ENCODE peak calls at places on chromosome 7, in five cellular contexts. One of them, this sample, is unnamed.
A peak's percentile ranks its signal among the peaks of the same experiment; 100 is the strongest.

GRCh38 chr7:107993879-107994278 is 9.1 kb downstream of the LAMB1 start:
- DNase-seq in tibial artery: no peak
- DNase-seq in transverse colon: peak; percentile 59
- DNase-seq in upper lobe of right lung: no peak
- DNase-seq in CD8-positive, alpha-beta T cell: no peak
- DNase-seq in this sample: no peak

GRCh38 chr7:71775648-71776047 is 636.5 kb downstream of the CALN1 start:
- DNase-seq in upper lobe of right lung: no peak
- DNase-seq in transverse colon: no peak
- DNase-seq in tibial artery: no peak
- DNase-seq in CD8-positive, alpha-beta T cell: no peak
- DNase-seq in this sample: no peak

GRCh38 chr7:106720641-106721040 is 59.7 kb upstream of the CCDC71L start:
- DNase-seq in upper lobe of right lung: no peak
- DNase-seq in tibial artery: no peak
- DNase-seq in CD8-positive, alpha-beta T cell: no peak
- DNase-seq in transverse colon: no peak
- DNase-seq in this sample: no peak

GRCh38 chr7:134593530-134594392 is 44.9 kb downstream of the AKR1B15 start:
- DNase-seq in CD8-positive, alpha-beta T cell: no peak
- DNase-seq in tibial artery: peak; percentile 79
- DNase-seq in upper lobe of right lung: no peak
- DNase-seq in transverse colon: peak; percentile 41
- DNase-seq in this sample: peak; percentile 87

GRCh38 chr7:116433246-116433645 is 66.3 kb upstream of the CAV2 start:
- DNase-seq in transverse colon: no peak
- DNase-seq in tibial artery: no peak
- DNase-seq in upper lobe of right lung: no peak
- DNase-seq in CD8-positive, alpha-beta T cell: no peak
- DNase-seq in this sample: no peak

GRCh38 chr7:7236041-7236440 is 53.7 kb downstream of the C1GALT1 start:
- DNase-seq in CD8-positive, alpha-beta T cell: no peak
- DNase-seq in upper lobe of right lung: no peak
- DNase-seq in transverse colon: no peak
- DNase-seq in tibial artery: no peak
- DNase-seq in this sample: no peak

GRCh38 chr7:150413640-150414081 is 34.5 kb downstream of the ZNF775 start:
- DNase-seq in transverse colon: no peak
- DNase-seq in CD8-positive, alpha-beta T cell: no peak
- DNase-seq in tibial artery: no peak
- DNase-seq in upper lobe of right lung: no peak
- DNase-seq in this sample: no peak

GRCh38 chr7:6705959-6706665 is 635 bp downstream of the ZNF12 start:
- DNase-seq in CD8-positive, alpha-beta T cell: peak; percentile 9
- DNase-seq in tibial artery: no peak
- DNase-seq in upper lobe of right lung: peak; percentile 77
- DNase-seq in transverse colon: peak; percentile 16
- DNase-seq in this sample: peak; percentile 57

GRCh38 chr7:157017149-157017548 is 6.7 kb upstream of the MNX1 start:
- DNase-seq in CD8-positive, alpha-beta T cell: no peak
- DNase-seq in transverse colon: no peak
- DNase-seq in tibial artery: no peak
- DNase-seq in upper lobe of right lung: peak; percentile 29
- DNase-seq in this sample: no peak

GRCh38 chr7:1639071-1639470 is 31.0 kb upstream of the ELFN1 start:
- DNase-seq in upper lobe of right lung: peak; percentile 51
- DNase-seq in CD8-positive, alpha-beta T cell: no peak
- DNase-seq in transverse colon: no peak
- DNase-seq in tibial artery: no peak
- DNase-seq in this sample: no peak

GRCh38 chr7:1640376-1641172 is 29.5 kb upstream of the ELFN1 start:
- DNase-seq in upper lobe of right lung: no peak
- DNase-seq in CD8-positive, alpha-beta T cell: no peak
- DNase-seq in tibial artery: no peak
- DNase-seq in transverse colon: no peak
- DNase-seq in this sample: no peak

GRCh38 chr7:1639578-1640175 is 30.4 kb upstream of the ELFN1 start:
- DNase-seq in tibial artery: no peak
- DNase-seq in CD8-positive, alpha-beta T cell: no peak
- DNase-seq in upper lobe of right lung: peak; percentile 39
- DNase-seq in transverse colon: no peak
- DNase-seq in this sample: peak; percentile 35

GRCh38 chr7:1637155-1637554 is 32.9 kb upstream of the ELFN1 start:
- DNase-seq in CD8-positive, alpha-beta T cell: no peak
- DNase-seq in upper lobe of right lung: no peak
- DNase-seq in tibial artery: no peak
- DNase-seq in transverse colon: no peak
- DNase-seq in this sample: no peak

GRCh38 chr7:1638113-1638726 is 31.9 kb upstream of the ELFN1 start:
- DNase-seq in upper lobe of right lung: no peak
- DNase-seq in CD8-positive, alpha-beta T cell: no peak
- DNase-seq in tibial artery: no peak
- DNase-seq in transverse colon: no peak
- DNase-seq in this sample: no peak
- H3K27me3 ChIP-seq in upper lobe of right lung: peaks cover 6% of the 10 kb centered on the region
- H3K27me3 ChIP-seq in CD8-positive, alpha-beta T cell: no peaks in the 10 kb centered on the region
- H3K27me3 ChIP-seq in tibial artery: no peaks in the 10 kb centered on the region
- H3K27me3 ChIP-seq in transverse colon: peaks cover 12% of the 10 kb centered on the region
- H3K27me3 ChIP-seq in this sample: no peaks in the 10 kb centered on the region

GRCh38 chr7:73507556-73507955 is 14.5 kb downstream of the BAZ1B start:
- DNase-seq in transverse colon: no peak
- DNase-seq in upper lobe of right lung: no peak
- DNase-seq in tibial artery: no peak
- DNase-seq in CD8-positive, alpha-beta T cell: no peak
- DNase-seq in this sample: no peak

GRCh38 chr7:73504017-73504416 is 18.1 kb downstream of the BAZ1B start:
- DNase-seq in tibial artery: no peak
- DNase-seq in transverse colon: no peak
- DNase-seq in CD8-positive, alpha-beta T cell: no peak
- DNase-seq in upper lobe of right lung: no peak
- DNase-seq in this sample: no peak

GRCh38 chr7:73504920-73505319 is 17.2 kb downstream of the BAZ1B start:
- DNase-seq in upper lobe of right lung: no peak
- DNase-seq in CD8-positive, alpha-beta T cell: no peak
- DNase-seq in tibial artery: no peak
- DNase-seq in transverse colon: no peak
- DNase-seq in this sample: no peak

GRCh38 chr7:73503229-73503628 is 18.9 kb downstream of the BAZ1B start:
- DNase-seq in upper lobe of right lung: no peak
- DNase-seq in tibial artery: no peak
- DNase-seq in CD8-positive, alpha-beta T cell: no peak
- DNase-seq in transverse colon: no peak
- DNase-seq in this sample: no peak
- H3K4me3 ChIP-seq in upper lobe of right lung: no peak overlapping the region
- H3K4me3 ChIP-seq in tibial artery: no peak overlapping the region
- H3K4me3 ChIP-seq in CD8-positive, alpha-beta T cell: no peak overlapping the region
- H3K4me3 ChIP-seq in transverse colon: no peak overlapping the region
- H3K4me3 ChIP-seq in this sample: no peak overlapping the region

GRCh38 chr7:27400168-27400567 is 157.6 kb downstream of the EVX1 start:
- DNase-seq in tibial artery: no peak
- DNase-seq in upper lobe of right lung: no peak
- DNase-seq in transverse colon: no peak
- DNase-seq in CD8-positive, alpha-beta T cell: no peak
- DNase-seq in this sample: no peak
- H3K4me1 ChIP-seq in tibial artery: no peaks in the 10 kb centered on the region
- H3K4me1 ChIP-seq in upper lobe of right lung: peaks cover 2% of the 10 kb centered on the region
- H3K4me1 ChIP-seq in transverse colon: no peaks in the 10 kb centered on the region
- H3K4me1 ChIP-seq in CD8-positive, alpha-beta T cell: no peaks in the 10 kb centered on the region
- H3K4me1 ChIP-seq in this sample: no peaks in the 10 kb centered on the region

GRCh38 chr7:128174391-128174790 is 66.7 kb upstream of the LEP start:
- DNase-seq in upper lobe of right lung: no peak
- DNase-seq in transverse colon: no peak
- DNase-seq in CD8-positive, alpha-beta T cell: no peak
- DNase-seq in tibial artery: no peak
- DNase-seq in this sample: no peak

GRCh38 chr7:128172963-128173362 is 68.1 kb upstream of the LEP start:
- DNase-seq in CD8-positive, alpha-beta T cell: no peak
- DNase-seq in upper lobe of right lung: no peak
- DNase-seq in tibial artery: no peak
- DNase-seq in transverse colon: no peak
- DNase-seq in this sample: no peak

GRCh38 chr7:128177768-128178550 is 63.1 kb upstream of the LEP start:
- DNase-seq in tibial artery: no peak
- DNase-seq in transverse colon: no peak
- DNase-seq in upper lobe of right lung: no peak
- DNase-seq in CD8-positive, alpha-beta T cell: no peak
- DNase-seq in this sample: no peak

GRCh38 chr7:128178611-128179010 is 62.5 kb upstream of the LEP start:
- DNase-seq in CD8-positive, alpha-beta T cell: no peak
- DNase-seq in tibial artery: no peak
- DNase-seq in transverse colon: no peak
- DNase-seq in upper lobe of right lung: no peak
- DNase-seq in this sample: no peak

DNA sequence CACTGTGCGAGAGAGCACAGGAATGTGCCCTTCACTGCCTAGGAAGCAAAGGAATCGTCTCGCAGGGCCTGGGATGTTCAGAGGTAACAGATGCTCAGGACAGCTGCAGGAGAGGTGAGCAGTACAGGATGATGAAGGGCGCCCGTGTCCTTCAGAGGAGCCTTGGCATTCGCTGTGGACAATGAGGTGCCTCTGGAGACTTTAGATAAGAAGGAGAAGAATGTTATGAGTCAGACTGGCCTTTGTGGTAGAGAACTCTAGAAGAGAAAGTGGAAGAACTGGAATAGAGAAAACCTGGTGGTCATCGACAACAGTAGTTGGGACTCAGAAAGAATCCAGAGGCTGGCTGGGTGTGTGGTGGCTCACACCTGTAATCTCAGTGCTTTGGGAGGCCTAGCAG is 64.4 kb upstream of the LEP start:
- DNase-seq in upper lobe of right lung: no peak
- DNase-seq in transverse colon: no peak
- DNase-seq in tibial artery: no peak
- DNase-seq in CD8-positive, alpha-beta T cell: no peak
- DNase-seq in this sample: no peak
- H3K27me3 ChIP-seq in upper lobe of right lung: peaks cover 8% of the 10 kb centered on the region
- H3K27me3 ChIP-seq in transverse colon: peaks cover 37% of the 10 kb centered on the region
- H3K27me3 ChIP-seq in tibial artery: no peaks in the 10 kb centered on the region
- H3K27me3 ChIP-seq in CD8-positive, alpha-beta T cell: no peaks in the 10 kb centered on the region
- H3K27me3 ChIP-seq in this sample: peaks cover 1% of the 10 kb centered on the region